ENCODE peak calls at places on chromosomes 11 and 22, in five cellular contexts. B is T-cell; Q is activated CD4-positive, alpha-beta T cell treated with anti-CD3 and anti-CD28 coated beads for 48 hours; C is neural progenitor cell; U is IMR-90. A is an unnamed sample.

GRCh38 chr11:108302121-108302785 is 79.4 kb downstream of the ATM start:
- DNase-seq in U (peak; percentile 52), C (no peak), Q (no peak), B (no peak), A (no peak)

GRCh38 chr22:44584256-44584902 is 86.3 kb upstream of the RTL6 start:
- DNase-seq in B (no peak), C (no peak), Q (no peak), U (no peak), A (no peak)

GRCh38 chr22:45296628-45297297 is 12.0 kb downstream of the UPK3A start:
- DNase-seq in B (peak; percentile 60), U (no peak), C (no peak), Q (no peak), A (no peak)

GRCh38 chr11:114049050-114049449 is 10.5 kb upstream of the ZBTB16 start:
- DNase-seq in Q (no peak), B (no peak), U (no peak), C (peak; percentile 50), A (no peak)

GRCh38 chr11:65182258-65183170 is 786 bp downstream of the CAPN1 start:
- DNase-seq in C (peak; percentile 65), U (no peak), B (no peak), Q (peak; percentile 32), A (no peak)

GRCh38 chr11:10519630-10520029 is 21.4 kb downstream of the RNF141 start:
- DNase-seq in Q (no peak), B (no peak), U (no peak), C (no peak), A (no peak)

GRCh38 chr22:40512426-40513136 is 123.9 kb downstream of the MRTFA start:
- DNase-seq in C (no peak), Q (no peak), B (no peak), U (peak; percentile 99), A (peak; percentile 10)

GRCh38 chr11:2898366-2899079 is 12.9 kb upstream of the CDKN1C start:
- DNase-seq in Q (peak; percentile 68), B (peak; percentile 45), C (no peak), U (peak; percentile 94), A (no peak)

GRCh38 chr11:122668562-122669090 is 13.1 kb downstream of the UBASH3B start:
- DNase-seq in U (peak; percentile 98), Q (no peak), C (no peak), B (no peak), A (no peak)

GRCh38 chr11:67698247-67698646 is 23.8 kb upstream of the ALDH3B2 start:
- DNase-seq in C (no peak), B (no peak), U (no peak), Q (peak; percentile 50), A (no peak)

GRCh38 chr11:76962583-76963416 is 71.4 kb upstream of the B3GNT6 start:
- DNase-seq in C (no peak), U (no peak), Q (no peak), B (no peak), A (no peak)

GRCh38 chr22:41092847-41093371 is 517 bp downstream of the EP300 start:
- DNase-seq in B (no peak), C (peak; percentile 58), Q (peak; percentile 37), U (peak; percentile 20), A (peak; percentile 62)

GRCh38 chr11:28621648-28622215 is 513.5 kb downstream of the METTL15 start:
- DNase-seq in Q (no peak), U (peak; percentile 29), C (no peak), B (no peak), A (no peak)

GRCh38 chr11:77075425-77075905 is 8.7 kb downstream of the CAPN5 start:
- DNase-seq in U (no peak), Q (no peak), B (no peak), C (no peak), A (no peak)

GRCh38 chr11:86210898-86211297 is 33.7 kb upstream of the EED start:
- DNase-seq in B (no peak), Q (no peak), C (no peak), U (no peak), A (no peak)

GRCh38 chr22:38318792-38319773 is 1.9 kb upstream of the CSNK1E start:
- DNase-seq in Q (no peak), U (no peak), C (peak; percentile 58), B (no peak), A (no peak)

GRCh38 chr22:17232406-17232805 is 13.2 kb upstream of the ADA2 start:
- DNase-seq in Q (no peak), C (peak; percentile 29), B (no peak), U (no peak), A (no peak)

GRCh38 chr11:10500757-10501684 is 40.0 kb downstream of the RNF141 start:
- DNase-seq in C (no peak), Q (no peak), U (no peak), B (no peak), A (no peak)

GRCh38 chr11:26079966-26080365 is 252.0 kb upstream of the ANO3 start:
- DNase-seq in U (no peak), B (no peak), C (no peak), Q (no peak), A (no peak)

GRCh38 chr11:2122907-2123627 is 16.1 kb downstream of the IGF2 start:
- DNase-seq in U (no peak), C (no peak), Q (no peak), B (no peak), A (no peak)

A was measured in retina.